ENCODE peak calls at places on chromosomes 13 and 19, in five cellular contexts. One of them, this sample, is unnamed.
A peak's percentile ranks its signal among the peaks of the same experiment; 100 is the strongest.

GRCh38 chr13:112186091-112186490 is 119.1 kb downstream of the SOX1 start:
- DNase-seq in HEK293T: no peak
- DNase-seq in H1: no peak
- DNase-seq in GM12878: no peak
- DNase-seq in HepG2: no peak
- DNase-seq in this sample: no peak

GRCh38 chr19:52188822-52189744 is 769 bp upstream of the PPP2R1A start:
- DNase-seq in HEK293T: no peak
- DNase-seq in H1: peak; percentile 92
- DNase-seq in GM12878: no peak
- DNase-seq in HepG2: no peak
- DNase-seq in this sample: no peak

GRCh38 chr13:112246731-112247470 is 129.3 kb upstream of the SPACA7 start:
- DNase-seq in HEK293T: no peak
- DNase-seq in H1: peak; percentile 31
- DNase-seq in GM12878: no peak
- DNase-seq in HepG2: no peak
- DNase-seq in this sample: no peak

GRCh38 chr19:33098023-33098652 is 17.2 kb downstream of the GPATCH1 start:
- DNase-seq in HEK293T: no peak
- DNase-seq in H1: no peak
- DNase-seq in GM12878: no peak
- DNase-seq in HepG2: peak; percentile 76
- DNase-seq in this sample: no peak

GRCh38 chr19:53953383-53953782 is 9.4 kb upstream of the CACNG8 start:
- DNase-seq in HEK293T: no peak
- DNase-seq in H1: no peak
- DNase-seq in GM12878: no peak
- DNase-seq in HepG2: no peak
- DNase-seq in this sample: no peak

GRCh38 chr13:46796515-46797467 is at the start of gene ESD:
- DNase-seq in HEK293T: peak; percentile 92
- DNase-seq in H1: peak; percentile 92
- DNase-seq in GM12878: peak; percentile 61
- DNase-seq in HepG2: peak; percentile 90
- DNase-seq in this sample: peak; percentile 46

GRCh38 chr13:88751994-88752393 is 1080.8 kb downstream of the SLITRK5 start:
- DNase-seq in HEK293T: no peak
- DNase-seq in H1: no peak
- DNase-seq in GM12878: no peak
- DNase-seq in HepG2: no peak
- DNase-seq in this sample: no peak

GRCh38 chr19:58170860-58171259 is 12.0 kb upstream of the ZNF274 start:
- DNase-seq in HEK293T: no peak
- DNase-seq in H1: no peak
- DNase-seq in GM12878: no peak
- DNase-seq in HepG2: no peak
- DNase-seq in this sample: no peak

GRCh38 chr13:108606424-108606823 is 23.0 kb upstream of the MYO16 start:
- DNase-seq in HEK293T: no peak
- DNase-seq in H1: no peak
- DNase-seq in GM12878: no peak
- DNase-seq in HepG2: no peak
- DNase-seq in this sample: no peak

GRCh38 chr13:48156466-48156865 is 61.6 kb upstream of the MED4 start:
- DNase-seq in HEK293T: no peak
- DNase-seq in H1: peak; percentile 58
- DNase-seq in GM12878: no peak
- DNase-seq in HepG2: no peak
- DNase-seq in this sample: no peak

GRCh38 chr13:35770756-35771291 is 294.3 kb upstream of the MAB21L1 start:
- DNase-seq in HEK293T: no peak
- DNase-seq in H1: no peak
- DNase-seq in GM12878: no peak
- DNase-seq in HepG2: no peak
- DNase-seq in this sample: no peak

GRCh38 chr13:32135655-32136054 is 104.1 kb downstream of the FRY start:
- DNase-seq in HEK293T: no peak
- DNase-seq in H1: no peak
- DNase-seq in GM12878: no peak
- DNase-seq in HepG2: no peak
- DNase-seq in this sample: no peak

GRCh38 chr13:35621989-35622388 is 145.5 kb upstream of the MAB21L1 start:
- DNase-seq in HEK293T: no peak
- DNase-seq in H1: no peak
- DNase-seq in GM12878: no peak
- DNase-seq in HepG2: no peak
- DNase-seq in this sample: no peak

GRCh38 chr13:36418022-36418805 is 14.1 kb upstream of the CCNA1 start:
- DNase-seq in HEK293T: no peak
- DNase-seq in H1: no peak
- DNase-seq in GM12878: peak; percentile 32
- DNase-seq in HepG2: no peak
- DNase-seq in this sample: no peak

GRCh38 chr19:52658595-52658994 is 20.4 kb upstream of the ZNF83 start:
- DNase-seq in HEK293T: no peak
- DNase-seq in H1: no peak
- DNase-seq in GM12878: no peak
- DNase-seq in HepG2: peak; percentile 56
- DNase-seq in this sample: no peak

GRCh38 chr19:51127755-51128154 is 3.0 kb downstream of the SIGLEC9 start:
- DNase-seq in HEK293T: no peak
- DNase-seq in H1: no peak
- DNase-seq in GM12878: no peak
- DNase-seq in HepG2: no peak
- DNase-seq in this sample: no peak

GRCh38 chr19:35991731-35992450 is 3.1 kb upstream of the SDHAF1 start:
- DNase-seq in HEK293T: no peak
- DNase-seq in H1: no peak
- DNase-seq in GM12878: no peak
- DNase-seq in HepG2: no peak
- DNase-seq in this sample: no peak

GRCh38 chr19:371501-372160 is 27.0 kb upstream of the MIER2 start:
- DNase-seq in HEK293T: no peak
- DNase-seq in H1: no peak
- DNase-seq in GM12878: no peak
- DNase-seq in HepG2: no peak
- DNase-seq in this sample: no peak

GRCh38 chr19:12668937-12669271 is 2.3 kb downstream of the WDR83 start:
- DNase-seq in HEK293T: no peak
- DNase-seq in H1: peak; percentile 70
- DNase-seq in GM12878: no peak
- DNase-seq in HepG2: peak; percentile 40
- DNase-seq in this sample: no peak

GRCh38 chr13:47188802-47189201 is 291.9 kb upstream of the HTR2A start:
- DNase-seq in HEK293T: no peak
- DNase-seq in H1: no peak
- DNase-seq in GM12878: no peak
- DNase-seq in HepG2: no peak
- DNase-seq in this sample: no peak

GRCh38 chr13:44136693-44137268 is 236.8 kb upstream of the SERP2 start:
- DNase-seq in HEK293T: no peak
- DNase-seq in H1: no peak
- DNase-seq in GM12878: no peak
- DNase-seq in HepG2: no peak
- DNase-seq in this sample: no peak

GRCh38 chr19:57633832-57634131 is 814 bp downstream of the ZNF211 start:
- DNase-seq in HEK293T: no peak
- DNase-seq in H1: peak; percentile 41
- DNase-seq in GM12878: no peak
- DNase-seq in HepG2: no peak
- DNase-seq in this sample: no peak

GRCh38 chr13:104143760-104144406 is 1077.7 kb upstream of the SLC10A2 start:
- DNase-seq in HEK293T: no peak
- DNase-seq in H1: peak; percentile 45
- DNase-seq in GM12878: no peak
- DNase-seq in HepG2: no peak
- DNase-seq in this sample: peak; percentile 3

GRCh38 chr19:10565028-10565566 is 713 bp downstream of the KRI1 start:
- DNase-seq in HEK293T: peak; percentile 60
- DNase-seq in H1: no peak
- DNase-seq in GM12878: no peak
- DNase-seq in HepG2: no peak
- DNase-seq in this sample: no peak

GRCh38 chr13:106383791-106384190 is 151.7 kb downstream of the EFNB2 start:
- DNase-seq in HEK293T: no peak
- DNase-seq in H1: no peak
- DNase-seq in GM12878: no peak
- DNase-seq in HepG2: no peak
- DNase-seq in this sample: no peak
- TF ChIP-seq SUZ12 in HEK293T: no peak
- TF ChIP-seq SUZ12 in H1: no peak
- TF ChIP-seq SUZ12 in GM12878: no peak
- TF ChIP-seq SUZ12 in HepG2: no peak
- TF ChIP-seq SUZ12 in this sample: no peak

GRCh38 chr13:42715909-42716308 is 65.5 kb upstream of the FAM216B start:
- DNase-seq in HEK293T: no peak
- DNase-seq in H1: no peak
- DNase-seq in GM12878: no peak
- DNase-seq in HepG2: no peak
- DNase-seq in this sample: no peak
- TF ChIP-seq SUZ12 in HEK293T: no peak
- TF ChIP-seq SUZ12 in H1: no peak
- TF ChIP-seq SUZ12 in GM12878: no peak
- TF ChIP-seq SUZ12 in HepG2: no peak
- TF ChIP-seq SUZ12 in this sample: no peak

GRCh38 chr13:114142640-114143490 is 10.4 kb upstream of the RASA3 start:
- DNase-seq in HEK293T: no peak
- DNase-seq in H1: peak; percentile 46
- DNase-seq in GM12878: no peak
- DNase-seq in HepG2: no peak
- DNase-seq in this sample: no peak
- TF ChIP-seq SUZ12 in HEK293T: no peak
- TF ChIP-seq SUZ12 in H1: no peak
- TF ChIP-seq SUZ12 in GM12878: no peak
- TF ChIP-seq SUZ12 in HepG2: no peak
- TF ChIP-seq SUZ12 in this sample: no peak

DNA sequence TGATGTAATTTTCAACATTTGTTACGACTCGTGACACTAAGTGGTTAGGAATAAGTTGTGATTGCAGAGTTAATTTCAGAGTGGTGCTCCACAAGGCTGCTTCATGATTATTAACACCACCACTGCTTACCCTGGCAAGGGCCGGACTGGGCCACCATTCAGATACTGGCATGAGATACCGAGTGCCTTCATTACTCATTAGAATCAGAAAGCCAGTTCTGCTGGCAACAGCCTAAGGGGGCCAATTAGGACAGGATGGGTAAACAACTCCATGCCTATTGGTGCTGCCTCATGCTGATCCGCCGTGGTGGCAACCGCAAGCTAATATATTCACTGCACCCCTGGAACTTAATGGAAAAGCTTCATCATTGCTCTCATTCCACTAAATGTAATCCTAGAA is 575.1 kb downstream of the EFNB2 start:
- DNase-seq in HEK293T: no peak
- DNase-seq in H1: no peak
- DNase-seq in GM12878: no peak
- DNase-seq in HepG2: no peak
- DNase-seq in this sample: no peak
- TF ChIP-seq SUZ12 in HEK293T: no peak
- TF ChIP-seq SUZ12 in H1: no peak
- TF ChIP-seq SUZ12 in GM12878: no peak
- TF ChIP-seq SUZ12 in HepG2: no peak
- TF ChIP-seq SUZ12 in this sample: no peak

GRCh38 chr19:4279530-4280422 is 710 bp downstream of the SHD start:
- DNase-seq in HEK293T: no peak
- DNase-seq in H1: peak; percentile 61
- DNase-seq in GM12878: no peak
- DNase-seq in HepG2: no peak
- DNase-seq in this sample: no peak
- TF ChIP-seq SUZ12 in HEK293T: no peak
- TF ChIP-seq SUZ12 in H1: no peak
- TF ChIP-seq SUZ12 in GM12878: no peak
- TF ChIP-seq SUZ12 in HepG2: no peak
- TF ChIP-seq SUZ12 in this sample: peak; percentile 59

GRCh38 chr13:50543767-50544166 is 299.7 kb downstream of the DLEU7 start:
- DNase-seq in HEK293T: no peak
- DNase-seq in H1: no peak
- DNase-seq in GM12878: no peak
- DNase-seq in HepG2: no peak
- DNase-seq in this sample: no peak
- TF ChIP-seq SUZ12 in HEK293T: no peak
- TF ChIP-seq SUZ12 in H1: no peak
- TF ChIP-seq SUZ12 in GM12878: no peak
- TF ChIP-seq SUZ12 in HepG2: no peak
- TF ChIP-seq SUZ12 in this sample: no peak

This sample was measured in NT2/D1.